ENCODE peak calls at places on chromosomes 13 and 19, in eight cellular contexts. V is K562, U is left ventricle myocardium inferior, Q is heart right ventricle, J is Caco-2, K is PC-9, P is tibial artery, Z is ovary. S is an unnamed sample. For H3K4me1, the result is how much of the 10 kb centered on the place peaks cover.

GRCh38 chr13:60351816-60352215 is 45.2 kb upstream of the TDRD3 start:
- DNase-seq in V (no peak), U (no peak), Q (no peak), J (no peak), K (no peak), P (no peak), Z (no peak), S (no peak)

GRCh38 chr13:43074824-43075510 is 51.6 kb downstream of the DNAJC15 start:
- DNase-seq in V (no peak), U (no peak), Q (no peak), J (no peak), K (no peak), P (no peak), Z (no peak), S (no peak)

GRCh38 chr19:10010247-10010691 is at the start of gene COL5A3:
- DNase-seq in V (peak), U (peak), Q (peak), J (no peak), K (no peak), P (peak), Z (peak), S (peak)

GRCh38 chr13:29471551-29471950 is 123.9 kb downstream of the SLC7A1 start:
- DNase-seq in V (peak), U (no peak), Q (no peak), J (no peak), K (no peak), P (no peak), Z (no peak), S (no peak)

GRCh38 chr13:91187522-91187921 is 160.0 kb upstream of the MIR17HG start:
- DNase-seq in V (no peak), U (no peak), Q (no peak), J (no peak), K (no peak), P (no peak), Z (no peak), S (no peak)

GRCh38 chr19:10549733-10550132 is 6.0 kb downstream of the ATG4D start:
- DNase-seq in V (no peak), U (no peak), Q (no peak), J (no peak), K (no peak), P (no peak), Z (no peak), S (no peak)

GRCh38 chr13:33347866-33348265 is 62.3 kb upstream of the STARD13 start:
- DNase-seq in V (no peak), U (no peak), Q (no peak), J (no peak), K (no peak), P (no peak), Z (no peak), S (no peak)

GRCh38 chr13:106610511-106610910 is 42.6 kb upstream of the ARGLU1 start:
- DNase-seq in V (no peak), U (no peak), Q (no peak), J (no peak), K (no peak), P (no peak), Z (no peak), S (no peak)

GRCh38 chr19:628168-628567 is 5.2 kb downstream of the POLRMT start:
- DNase-seq in V (no peak), U (no peak), Q (no peak), J (no peak), K (no peak), P (no peak), Z (no peak), S (no peak)

GRCh38 chr13:97446448-97446847 is 12.5 kb downstream of the RAP2A start:
- DNase-seq in V (no peak), U (no peak), Q (no peak), J (no peak), K (peak), P (no peak), Z (no peak), S (no peak)

GRCh38 chr13:44842158-44842557 is 147.1 kb downstream of the NUFIP1 start:
- DNase-seq in V (no peak), U (no peak), Q (no peak), J (no peak), K (peak), P (no peak), Z (no peak), S (no peak)

GRCh38 chr19:50818859-50819472 is 4.6 kb downstream of the KLK1 start:
- DNase-seq in V (no peak), U (no peak), Q (no peak), J (no peak), K (no peak), P (no peak), Z (no peak), S (no peak)

GRCh38 chr19:48768989-48769713 is 13.8 kb downstream of the FGF21 start:
- DNase-seq in V (no peak), U (no peak), Q (no peak), J (no peak), K (peak), P (no peak), Z (no peak), S (no peak)

GRCh38 chr19:30566681-30567420 is 194.7 kb downstream of the ZNF536 start:
- DNase-seq in V (no peak), U (no peak), Q (no peak), J (no peak), K (no peak), P (peak), Z (no peak), S (no peak)

GRCh38 chr13:110305544-110305943 is 1.4 kb downstream of the COL4A1 start:
- DNase-seq in V (no peak), U (no peak), Q (no peak), J (no peak), K (peak), P (no peak), Z (no peak), S (no peak)

GRCh38 chr13:110305949-110306339 is 1.0 kb downstream of the COL4A1 start:
- DNase-seq in V (no peak), U (no peak), Q (no peak), J (no peak), K (no peak), P (peak), Z (no peak), S (no peak)

GRCh38 chr13:110307697-110308376 is 753 bp downstream of the COL4A2 start:
- DNase-seq in V (no peak), U (no peak), Q (no peak), J (no peak), K (no peak), P (peak), Z (peak), S (peak)

GRCh38 chr13:110306960-110307696 is at the start of the genes COL4A1 and COL4A2:
- DNase-seq in V (no peak), U (peak), Q (peak), J (no peak), K (no peak), P (peak), Z (peak), S (peak)

DNA sequence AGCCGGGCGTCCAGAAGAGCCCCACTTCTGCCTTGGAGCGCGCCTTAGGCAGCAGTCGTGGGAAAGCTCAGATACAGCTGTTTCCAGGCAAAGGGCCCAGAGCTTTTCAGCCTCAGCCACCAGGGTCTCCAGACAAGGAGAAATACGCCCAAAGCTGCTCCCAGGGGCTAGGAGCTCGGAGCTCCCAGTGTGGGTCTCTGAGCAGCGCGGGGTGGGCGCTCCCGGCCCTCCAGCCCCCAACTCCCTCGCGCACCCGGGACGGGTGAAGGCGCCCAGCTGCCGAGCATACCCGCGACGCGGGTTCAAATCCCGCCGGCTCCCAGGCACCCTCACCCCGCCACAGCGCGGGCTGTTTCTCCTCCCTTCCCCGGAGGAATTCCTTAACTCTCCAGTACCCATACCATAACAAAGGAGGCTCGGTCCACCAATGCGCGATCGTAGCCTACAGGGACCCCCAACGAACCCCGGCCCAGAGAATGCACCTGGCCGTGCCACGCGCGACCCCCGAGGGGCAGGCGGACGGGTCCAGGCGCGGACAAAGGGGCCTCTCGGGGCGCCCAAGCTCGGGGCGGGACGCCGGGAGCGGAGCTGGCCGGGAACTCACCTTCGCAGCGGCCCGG is 507 bp downstream of the COL4A1 start:
- DNase-seq in V (no peak), U (no peak), Q (no peak), J (no peak), K (no peak), P (peak), Z (peak), S (peak)
- H3K4me1 ChIP-seq in V (under half), U (half or more), Q (under half), J (under half), K (under half), P (half or more), Z (under half), S (under half)

DNA sequence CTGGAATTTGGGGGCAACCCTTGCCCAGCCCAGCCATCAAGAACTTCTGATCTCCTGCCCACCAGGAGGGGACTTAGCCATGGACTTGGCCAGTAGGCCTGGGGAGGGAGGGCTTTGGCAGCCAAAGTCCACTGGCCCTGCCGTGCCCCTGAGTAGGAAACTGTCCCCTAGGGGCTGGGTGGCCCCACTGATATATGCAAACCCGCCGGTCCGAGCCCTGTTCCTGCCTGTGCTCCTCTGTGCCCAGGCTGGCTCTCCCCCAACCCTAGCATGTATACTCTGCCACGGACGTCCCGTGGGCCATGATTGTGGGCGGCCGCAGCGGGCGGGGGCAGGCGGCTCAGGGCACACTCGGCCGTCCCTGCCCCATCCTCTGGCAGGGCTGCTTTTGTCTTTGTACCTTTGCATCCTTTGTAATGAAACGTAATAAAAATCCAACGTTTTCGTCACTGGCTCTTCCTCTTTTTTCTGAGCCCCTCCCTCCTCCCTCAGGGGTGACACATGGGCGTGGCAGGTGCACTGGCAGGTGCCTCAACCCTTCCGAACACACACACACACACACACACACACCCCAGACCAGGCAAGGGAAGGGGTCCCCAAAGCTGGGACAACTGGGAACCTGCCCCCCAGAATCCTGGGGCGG is 9.1 kb downstream of the COMP start:
- DNase-seq in V (no peak), U (no peak), Q (no peak), J (no peak), K (no peak), P (no peak), Z (no peak), S (no peak)
- H3K4me1 ChIP-seq in V (under half), U (under half), Q (under half), J (under half), K (under half), P (under half), Z (under half), S (under half)

DNA sequence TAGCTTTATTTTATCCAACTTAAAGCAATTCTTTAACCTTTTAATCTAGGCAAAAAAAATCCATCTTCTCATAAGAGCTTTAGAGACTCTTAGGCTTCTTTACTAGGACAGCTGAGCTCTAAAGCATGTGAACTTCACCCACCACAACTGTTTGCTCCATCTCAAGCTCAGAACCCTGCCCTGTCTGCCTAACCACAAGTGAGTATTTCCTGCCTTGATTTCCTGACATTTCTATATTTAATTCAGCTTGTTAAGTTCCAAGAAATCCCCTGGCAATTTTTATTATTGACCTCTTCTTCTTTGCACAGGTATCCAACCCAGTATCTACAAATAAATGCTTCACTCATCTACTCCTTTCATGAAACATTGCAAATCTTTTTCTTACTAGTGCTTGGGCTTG is 21.1 kb upstream of the CEACAM21 start:
- DNase-seq in V (no peak), U (no peak), Q (no peak), J (no peak), K (no peak), P (no peak), Z (no peak), S (no peak)
- H3K4me1 ChIP-seq in V (under half), U (under half), Q (under half), J (under half), K (under half), P (under half), Z (under half), S (under half)

GRCh38 chr19:46787040-46787330 is 1.4 kb downstream of the SLC1A5 start:
- DNase-seq in V (no peak), U (no peak), Q (no peak), J (no peak), K (no peak), P (no peak), Z (no peak), S (no peak)

GRCh38 chr19:46785054-46785979 is 3.1 kb downstream of the SLC1A5 start:
- DNase-seq in V (no peak), U (no peak), Q (no peak), J (no peak), K (no peak), P (no peak), Z (no peak), S (no peak)

GRCh38 chr19:46787331-46788100 is 878 bp downstream of the SLC1A5 start:
- DNase-seq in V (peak), U (peak), Q (peak), J (peak), K (peak), P (peak), Z (peak), S (peak)

GRCh38 chr19:46785980-46786235 is 2.5 kb downstream of the SLC1A5 start:
- DNase-seq in V (no peak), U (no peak), Q (no peak), J (no peak), K (no peak), P (no peak), Z (no peak), S (no peak)

GRCh38 chr19:46786236-46787039 is 2.0 kb downstream of the SLC1A5 start:
- DNase-seq in V (peak), U (peak), Q (peak), J (peak), K (peak), P (peak), Z (peak), S (peak)
- H3K4me1 ChIP-seq in V (under half), U (half or more), Q (under half), J (under half), K (under half), P (under half), Z (under half), S (under half)

DNA sequence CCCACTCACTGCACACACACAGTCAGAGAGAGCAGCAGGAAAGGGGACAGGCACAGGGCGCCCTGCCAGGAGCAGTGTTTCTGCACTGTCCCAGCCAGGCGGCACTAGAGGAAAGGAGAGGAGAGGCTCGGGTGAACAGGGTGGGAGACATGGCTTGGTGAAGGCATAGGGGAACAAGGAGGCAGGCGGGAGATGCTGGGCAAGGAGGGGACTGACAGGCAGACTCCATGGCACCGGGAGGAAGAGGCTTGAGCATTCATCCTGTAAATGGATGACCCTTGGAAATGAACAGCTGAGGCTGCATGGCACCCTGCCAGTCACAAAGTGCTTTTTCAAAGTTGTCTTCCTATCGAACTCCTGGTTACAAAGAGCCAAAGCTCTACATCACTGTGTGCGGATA is 22.5 kb downstream of the MED26 start:
- DNase-seq in V (no peak), U (peak), Q (no peak), J (no peak), K (no peak), P (no peak), Z (no peak), S (no peak)
- H3K4me1 ChIP-seq in V (under half), U (half or more), Q (under half), J (under half), K (under half), P (under half), Z (under half), S (under half)

DNA sequence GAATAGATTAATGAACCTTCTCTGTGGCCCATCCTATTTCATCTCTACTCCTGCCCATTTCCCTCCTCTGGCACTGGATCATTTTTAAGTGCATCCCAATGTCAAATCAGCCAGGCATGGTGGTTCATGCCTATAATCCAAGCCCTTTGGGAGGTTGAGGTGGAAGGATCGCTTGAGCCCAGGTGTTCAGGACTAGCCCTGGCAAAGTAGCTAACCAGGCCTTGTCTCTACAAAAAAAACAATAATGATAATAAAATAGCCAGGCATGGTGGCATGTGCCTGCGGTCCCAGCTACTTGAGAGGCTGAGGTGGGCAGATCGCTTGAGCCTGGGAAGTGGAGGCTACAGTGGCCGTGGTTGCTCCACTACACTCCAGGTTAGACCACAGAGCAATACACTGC is 517.0 kb downstream of the MYO16 start:
- DNase-seq in V (no peak), U (no peak), Q (no peak), J (no peak), K (no peak), P (no peak), Z (no peak), S (no peak)
- H3K4me1 ChIP-seq in V (under half), U (under half), Q (under half), J (under half), K (under half), P (under half), Z (under half), S (under half)

GRCh38 chr13:22428188-22428828 is 752.5 kb upstream of the SGCG start:
- DNase-seq in V (peak), U (no peak), Q (peak), J (peak), K (no peak), P (no peak), Z (no peak), S (no peak)

GRCh38 chr13:22427041-22427440 is 753.7 kb upstream of the SGCG start:
- DNase-seq in V (no peak), U (no peak), Q (no peak), J (no peak), K (no peak), P (no peak), Z (no peak), S (no peak)

GRCh38 chr13:22427783-22428182 is 753.0 kb upstream of the SGCG start:
- DNase-seq in V (no peak), U (no peak), Q (peak), J (no peak), K (no peak), P (no peak), Z (no peak), S (no peak)

DNA sequence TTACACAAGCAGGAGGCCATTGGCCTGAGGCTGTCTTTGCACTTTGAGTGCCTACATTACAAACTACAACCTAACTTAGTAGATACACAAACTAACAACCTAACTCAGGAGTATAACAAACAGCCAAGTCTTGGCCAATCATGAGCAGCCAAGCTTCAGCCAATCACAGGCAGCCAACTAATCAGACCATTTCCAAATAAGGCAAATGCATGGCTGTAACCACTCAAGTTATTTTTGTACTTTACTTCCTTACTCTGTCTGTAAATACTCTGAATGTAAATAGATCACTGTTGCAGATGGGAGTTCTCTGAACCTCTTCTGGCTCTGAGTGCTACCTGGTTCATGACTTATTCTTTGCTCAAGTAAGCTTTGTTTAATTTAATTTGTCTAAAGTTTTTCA is 748.1 kb upstream of the SGCG start:
- DNase-seq in V (peak), U (no peak), Q (no peak), J (no peak), K (no peak), P (no peak), Z (no peak), S (no peak)
- H3K4me1 ChIP-seq in V (under half), U (under half), Q (under half), J (under half), K (under half), P (under half), Z (under half), S (under half)

GRCh38 chr13:40061466-40062450 is 406.3 kb downstream of the COG6 start:
- DNase-seq in V (no peak), U (no peak), Q (no peak), J (no peak), K (no peak), P (no peak), Z (no peak), S (no peak)
- H3K4me1 ChIP-seq in V (under half), U (under half), Q (under half), J (under half), K (under half), P (under half), Z (under half), S (under half)